ENCODE peak calls at places on chromosomes 7 and 10, in ten cellular contexts. J is body of pancreas, D is cardiac muscle cell, N is H7, O is fibroblast of lung, Q is cardiac fibroblast, W is lung, L is fibroblast of mammary gland, B is epithelial cell of proximal tubule, P is A549. T is an unnamed sample.

GRCh38 chr10:25818751-25819150 is 115.3 kb upstream of the MYO3A start:
- DNase-seq in D (no peak), O (no peak), Q (no peak), W (no peak), N (peak), J (no peak), B (no peak), P (no peak), L (no peak), T (no peak)

GRCh38 chr10:125606406-125606805 is 76.6 kb downstream of the TEX36 start:
- DNase-seq in B (no peak), O (no peak), W (no peak), J (no peak), D (peak), P (no peak), L (no peak), Q (no peak), N (no peak), T (no peak)

GRCh38 chr10:123559066-123559822 is 106.9 kb upstream of the GPR26 start:
- DNase-seq in B (no peak), O (peak), W (peak), J (peak), D (peak), L (peak), Q (peak), N (peak), P (peak), T (peak)

GRCh38 chr7:1474736-1475135 is 15.5 kb upstream of the MICALL2 start:
- DNase-seq in O (no peak), B (no peak), Q (no peak), L (peak), D (no peak), N (peak), P (no peak), W (no peak), J (no peak), T (peak)

GRCh38 chr7:38398725-38399321 is 125.4 kb upstream of the TARP start:
- DNase-seq in O (peak), W (peak), D (peak), P (peak), J (peak), L (peak), Q (peak), N (peak), B (no peak), T (peak)

GRCh38 chr10:43390791-43391190 is 18.2 kb downstream of the HNRNPF start:
- DNase-seq in W (no peak), O (peak), J (peak), P (peak), Q (peak), L (peak), N (peak), D (peak), B (no peak), T (no peak)

GRCh38 chr10:33377658-33378025 is 43.2 kb upstream of the NRP1 start:
- DNase-seq in P (no peak), D (peak), Q (peak), O (peak), W (no peak), N (no peak), B (no peak), L (peak), J (no peak), T (no peak)

GRCh38 chr7:70726294-70726693 is 405.6 kb upstream of the GALNT17 start:
- DNase-seq in D (no peak), L (no peak), B (no peak), W (no peak), N (no peak), P (no peak), Q (no peak), O (no peak), J (no peak), T (no peak)

GRCh38 chr7:129370812-129371211 is 63.4 kb upstream of the STRIP2 start:
- DNase-seq in D (peak), N (no peak), B (no peak), P (peak), O (peak), Q (peak), J (no peak), W (no peak), L (no peak), T (no peak)

GRCh38 chr10:114044251-114045070 is 795 bp downstream of the ADRB1 start:
- DNase-seq in D (no peak), O (no peak), Q (no peak), B (no peak), N (peak), J (no peak), W (no peak), L (no peak), P (peak), T (no peak)

GRCh38 chr7:74401137-74401859 is 52.4 kb upstream of the GTF2IRD1 start:
- DNase-seq in P (peak), L (peak), N (peak), B (no peak), Q (peak), W (peak), D (peak), O (peak), J (peak), T (peak)

GRCh38 chr7:105126436-105126975 is 112.5 kb downstream of the KMT2E start:
- DNase-seq in Q (no peak), P (no peak), W (no peak), J (no peak), N (no peak), O (peak), B (no peak), D (no peak), L (no peak), T (no peak)

DNA sequence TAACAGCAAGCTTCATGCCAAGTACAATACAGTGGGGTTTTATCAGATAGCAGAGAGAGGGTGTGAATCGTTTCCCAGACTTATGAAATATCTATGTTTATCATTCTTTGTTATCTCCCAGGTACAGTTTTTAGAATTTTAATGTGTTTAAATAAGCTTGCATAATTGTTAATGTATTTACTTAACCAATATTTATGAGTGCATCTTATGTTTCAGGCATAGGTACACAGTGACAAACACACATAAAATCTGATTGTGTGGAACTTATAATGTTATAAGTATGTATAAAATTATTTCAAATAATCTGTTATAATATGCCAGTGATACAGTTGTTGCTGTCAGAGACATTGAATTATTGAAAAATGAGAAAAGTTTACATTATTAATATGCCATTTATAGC is 1011.4 kb upstream of the C7orf33 start:
- DNase-seq in Q (no peak), J (no peak), W (no peak), L (no peak), B (no peak), O (no peak), N (no peak), P (no peak), D (no peak), T (no peak)
- H3K4me3 ChIP-seq in Q (no peak), J (no peak), W (no peak), L (no peak), B (no peak), O (no peak), N (no peak), P (no peak), D (no peak), T (no peak)

DNA sequence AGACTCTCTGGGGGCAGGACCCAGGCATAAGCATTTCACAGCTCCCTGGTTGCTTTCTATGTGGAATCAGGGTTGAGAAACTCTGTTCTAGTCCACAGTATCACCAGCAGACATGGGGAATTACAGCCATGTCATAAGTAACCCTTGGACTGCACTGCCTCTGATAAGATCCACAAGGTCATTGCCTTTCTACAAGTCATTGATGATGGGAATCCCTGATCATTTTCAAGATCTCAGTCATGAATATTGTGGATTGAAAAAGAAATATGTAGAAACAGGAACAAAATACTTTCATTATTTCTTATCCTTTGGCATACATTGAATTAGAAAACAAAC is 304.0 kb downstream of the KLF6 start:
- DNase-seq in D (no peak), N (no peak), B (no peak), J (no peak), W (no peak), L (no peak), Q (no peak), P (no peak), O (no peak), T (no peak)
- H3K4me3 ChIP-seq in D (no peak), N (no peak), B (no peak), J (no peak), W (no peak), L (no peak), Q (no peak), P (no peak), O (no peak), T (no peak)

GRCh38 chr7:90212149-90212495 is 582 bp downstream of the STEAP2 start:
- DNase-seq in L (no peak), N (peak), J (peak), W (no peak), Q (no peak), O (no peak), P (peak), D (no peak), B (no peak), T (no peak)
- H3K4me3 ChIP-seq in L (peak), N (peak), J (peak), W (peak), Q (peak), O (peak), P (peak), D (peak), B (peak), T (peak)

GRCh38 chr10:82535457-82535856 is 660.5 kb downstream of the NRG3 start:
- DNase-seq in J (no peak), Q (no peak), L (no peak), O (no peak), W (no peak), P (no peak), N (no peak), D (no peak), B (no peak), T (no peak)
- H3K4me3 ChIP-seq in J (no peak), Q (no peak), L (no peak), O (no peak), W (no peak), P (no peak), N (no peak), D (no peak), B (no peak), T (no peak)

GRCh38 chr10:120458432-120458831 is 1.4 kb downstream of the PLPP4 start:
- DNase-seq in O (no peak), B (no peak), W (peak), Q (no peak), N (no peak), L (no peak), J (no peak), P (no peak), D (no peak), T (no peak)

GRCh38 chr10:120457431-120458172 is 575 bp downstream of the PLPP4 start:
- DNase-seq in W (peak), Q (no peak), J (no peak), N (peak), P (no peak), B (no peak), L (no peak), O (peak), D (no peak), T (no peak)

GRCh38 chr10:120460776-120461175 is 3.7 kb downstream of the PLPP4 start:
- DNase-seq in B (peak), W (peak), P (no peak), D (peak), Q (peak), L (peak), O (peak), N (no peak), J (no peak), T (peak)

GRCh38 chr10:120460191-120460590 is 3.2 kb downstream of the PLPP4 start:
- DNase-seq in N (no peak), D (no peak), P (no peak), B (peak), O (peak), W (no peak), Q (no peak), L (no peak), J (no peak), T (no peak)

GRCh38 chr10:120459185-120459584 is 2.2 kb downstream of the PLPP4 start:
- DNase-seq in D (no peak), W (peak), L (no peak), J (no peak), P (no peak), O (peak), Q (no peak), B (no peak), N (no peak), T (no peak)
- H3K4me3 ChIP-seq in D (no peak), W (no peak), L (no peak), J (no peak), P (no peak), O (no peak), Q (no peak), B (no peak), N (no peak), T (no peak)

GRCh38 chr10:72085166-72085565 is 3.2 kb downstream of the SPOCK2 start:
- DNase-seq in D (no peak), L (no peak), Q (no peak), J (no peak), W (no peak), O (no peak), P (no peak), B (no peak), N (peak), T (no peak)

GRCh38 chr10:72087969-72088878 is at the start of gene SPOCK2:
- DNase-seq in L (no peak), O (no peak), W (no peak), N (peak), D (peak), J (no peak), Q (no peak), P (no peak), B (no peak), T (no peak)

GRCh38 chr10:72085864-72086465 is 2.4 kb downstream of the SPOCK2 start:
- DNase-seq in L (no peak), P (no peak), B (no peak), W (no peak), N (peak), J (no peak), O (no peak), Q (no peak), D (no peak), T (no peak)

GRCh38 chr10:72087392-72087968 is 871 bp downstream of the SPOCK2 start:
- DNase-seq in N (peak), D (no peak), Q (no peak), B (no peak), O (no peak), P (no peak), L (no peak), J (no peak), W (no peak), T (no peak)

GRCh38 chr10:72086466-72087391 is 1.6 kb downstream of the SPOCK2 start:
- DNase-seq in D (no peak), B (no peak), O (peak), J (no peak), Q (no peak), N (peak), P (no peak), W (no peak), L (peak), T (no peak)
- H3K4me3 ChIP-seq in D (peak), B (peak), O (no peak), J (no peak), Q (no peak), N (peak), P (no peak), W (peak), L (no peak), T (no peak)

GRCh38 chr10:79398642-79399041 is 46.8 kb downstream of the ZCCHC24 start:
- DNase-seq in J (no peak), Q (no peak), D (no peak), B (no peak), W (no peak), N (no peak), P (no peak), O (no peak), L (no peak), T (no peak)
- H3K4me3 ChIP-seq in J (no peak), Q (no peak), D (no peak), B (no peak), W (no peak), N (no peak), P (no peak), O (no peak), L (no peak), T (no peak)

DNA sequence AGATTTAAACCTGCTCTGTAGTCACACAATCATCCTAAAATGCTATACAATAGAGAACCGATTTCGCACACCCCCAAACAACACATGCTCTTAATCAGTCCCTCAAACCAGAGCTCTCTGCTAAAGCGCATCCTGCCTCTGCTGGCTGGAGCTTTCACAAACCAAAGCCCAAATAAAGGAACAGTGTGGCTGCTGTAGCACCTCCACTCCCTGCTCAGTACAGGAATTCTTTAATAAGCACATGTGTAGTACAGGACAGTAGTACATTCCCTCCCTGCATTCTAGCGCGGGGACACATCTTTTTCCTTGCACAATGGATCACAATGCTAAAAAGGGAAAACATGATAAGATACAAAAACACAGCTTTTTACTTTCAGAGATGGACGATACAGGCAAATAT is 684.6 kb downstream of the MAGI2 start:
- DNase-seq in L (no peak), J (no peak), N (no peak), Q (no peak), O (no peak), W (no peak), B (no peak), P (no peak), D (no peak), T (no peak)
- H3K4me3 ChIP-seq in L (no peak), J (no peak), N (peak), Q (no peak), O (no peak), W (no peak), B (peak), P (no peak), D (peak), T (no peak)

DNA sequence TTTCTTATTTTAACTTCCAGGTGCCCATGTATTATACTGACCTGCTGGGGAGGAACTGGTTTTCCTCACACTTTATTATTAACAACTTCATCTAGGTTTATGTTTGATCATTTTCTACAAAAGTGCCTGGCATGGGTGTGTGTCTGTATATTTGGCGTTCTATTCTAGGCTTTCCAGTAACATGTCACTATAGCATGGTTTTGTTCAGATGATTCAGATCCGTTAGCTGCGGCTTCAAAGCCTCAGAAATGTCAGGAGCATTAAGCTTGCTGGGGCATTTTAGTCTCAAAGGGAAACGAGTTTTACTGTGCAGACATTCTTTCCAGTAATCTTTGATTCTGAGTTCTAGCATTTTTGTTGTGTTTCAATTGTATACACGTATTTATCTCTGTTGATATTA is 2.3 kb downstream of the INPP5A start:
- DNase-seq in B (no peak), D (peak), P (no peak), O (peak), Q (peak), L (peak), J (no peak), W (no peak), N (no peak), T (peak)
- H3K4me3 ChIP-seq in B (peak), D (peak), P (no peak), O (peak), Q (no peak), L (no peak), J (no peak), W (no peak), N (no peak), T (no peak)

T was measured in SJSA1.